ENCODE peak calls at places on chromosomes 2 and 18, in nine cellular contexts. B is stimulated activated CD4-positive, alpha-beta T cell treated with anti-CD3 and anti-CD28 coated beads, Interleukin-12 subunit alpha, Interleukin-12 subunit beta, amount 100 ng/mL, for 4 hours; S is effector CD4-positive, alpha-beta T cell; A is mesothelial cell of epicardium; O is activated CD4-positive, alpha-beta T cell treated with anti-CD3 and anti-CD28 coated beads, Interleukin-2, amount 50 U/mL, for 24 hours; H is GM20000; E is myocyte; C is CD4-positive, alpha-beta memory T cell; W is Right ventricle myocardium inferior. N is an unnamed sample.

GRCh38 chr2:67485431-67485830 is 88.3 kb downstream of the ETAA1 start:
- DNase-seq in H (no peak), A (no peak), S (no peak), O (no peak), C (no peak), W (no peak), B (no peak), E (peak), N (no peak)

GRCh38 chr2:233225230-233226068 is 26.0 kb upstream of the ATG16L1 start:
- DNase-seq in O (no peak), C (no peak), W (no peak), A (no peak), B (no peak), E (no peak), S (no peak), H (no peak), N (no peak)

GRCh38 chr2:153890572-153890971 is 18.9 kb downstream of the GALNT13 start:
- DNase-seq in W (no peak), S (no peak), B (no peak), E (no peak), A (no peak), O (no peak), C (no peak), H (no peak), N (no peak)

GRCh38 chr2:45067859-45068642 is 58.8 kb upstream of the SIX2 start:
- DNase-seq in E (peak), A (no peak), W (peak), B (no peak), S (no peak), C (no peak), H (no peak), O (no peak), N (no peak)

GRCh38 chr18:31156831-31157763 is 5.6 kb downstream of the DSC1 start:
- DNase-seq in A (no peak), E (no peak), H (no peak), B (no peak), W (no peak), O (no peak), S (no peak), C (no peak), N (no peak)

GRCh38 chr2:199410130-199410529 is 47.6 kb downstream of the SATB2 start:
- DNase-seq in C (no peak), O (no peak), B (no peak), E (peak), W (no peak), A (no peak), H (no peak), S (no peak), N (no peak)

GRCh38 chr2:229784791-229785190 is 70.4 kb upstream of the DNER start:
- DNase-seq in O (no peak), W (no peak), A (no peak), B (no peak), C (no peak), E (no peak), H (no peak), S (no peak), N (no peak)

GRCh38 chr18:711693-712400 is 583 bp downstream of the ENOSF1 start:
- DNase-seq in H (peak), S (peak), O (peak), W (peak), A (no peak), B (peak), C (peak), E (peak), N (peak)

GRCh38 chr2:172761306-172761705 is 25.7 kb downstream of the RAPGEF4 start:
- DNase-seq in C (no peak), S (no peak), B (no peak), H (no peak), W (no peak), E (no peak), A (no peak), O (no peak), N (no peak)

GRCh38 chr18:42689310-42689709 is 426.2 kb downstream of the RIT2 start:
- DNase-seq in S (no peak), O (no peak), C (no peak), A (no peak), H (no peak), E (no peak), W (no peak), B (no peak), N (no peak)

GRCh38 chr2:40470817-40471809 is 19.2 kb upstream of the SLC8A1 start:
- DNase-seq in A (no peak), H (no peak), E (no peak), B (no peak), O (no peak), W (no peak), C (no peak), S (no peak), N (no peak)

GRCh38 chr2:15159751-15160177 is 401.4 kb downstream of the NBAS start:
- DNase-seq in B (no peak), H (peak), S (no peak), A (no peak), O (no peak), E (peak), C (peak), W (no peak), N (peak)

GRCh38 chr18:3703732-3704176 is 253.8 kb downstream of the TGIF1 start:
- DNase-seq in S (no peak), O (no peak), B (peak), E (peak), H (peak), A (peak), W (peak), C (no peak), N (peak)

GRCh38 chr2:84077504-84077903 is 381.6 kb downstream of the SUCLG1 start:
- DNase-seq in A (no peak), W (no peak), O (no peak), H (peak), E (peak), C (no peak), S (no peak), B (no peak), N (peak)

GRCh38 chr2:216687646-216688045 is 7.7 kb downstream of the IGFBP5 start:
- DNase-seq in S (no peak), B (peak), O (no peak), C (no peak), E (no peak), W (no peak), H (no peak), A (no peak), N (peak)

GRCh38 chr18:73908323-73908722 is 239.3 kb downstream of the FBXO15 start:
- DNase-seq in S (no peak), E (no peak), A (peak), C (no peak), B (no peak), H (peak), O (no peak), W (no peak), N (peak)

N was measured in DND-41.